ENCODE peak calls at places on chromosome 2, in four cellular contexts. V is neural progenitor cell; D is heart right ventricle; H is naive thymus-derived CD4-positive, alpha-beta T cell. U is an unnamed sample.

GRCh38 chr2:8009010-8009597 is 672.8 kb upstream of the ID2 start:
- DNase-seq in V (no peak), D (no peak), H (no peak), U (no peak)

GRCh38 chr2:205852457-205852856 is 170.2 kb downstream of the NRP2 start:
- DNase-seq in V (no peak), D (peak), H (no peak), U (no peak)

GRCh38 chr2:155846249-155846648 is 486.3 kb downstream of the NR4A2 start:
- DNase-seq in V (no peak), D (no peak), H (no peak), U (no peak)

GRCh38 chr2:88737385-88737784 is 45.9 kb downstream of the RPIA start:
- DNase-seq in V (no peak), D (no peak), H (no peak), U (no peak)

GRCh38 chr2:134372141-134372540 is 118.3 kb downstream of the MGAT5 start:
- DNase-seq in V (no peak), D (no peak), H (no peak), U (no peak)

GRCh38 chr2:64502860-64503259 is 21.3 kb upstream of the AFTPH start:
- DNase-seq in V (no peak), D (no peak), H (no peak), U (no peak)

GRCh38 chr2:200081221-200081620 is 125.8 kb downstream of the MAIP1 start:
- DNase-seq in V (peak), D (no peak), H (no peak), U (no peak)

GRCh38 chr2:95270541-95271081 is 3.6 kb upstream of the PROM2 start:
- DNase-seq in V (no peak), D (no peak), H (no peak), U (no peak)

GRCh38 chr2:207184768-207185167 is 19.0 kb upstream of the KLF7 start:
- DNase-seq in V (no peak), D (no peak), H (no peak), U (no peak)

GRCh38 chr2:178478102-178478441 is 328 bp downstream of the FKBP7 start:
- DNase-seq in V (peak), D (no peak), H (no peak), U (no peak)

GRCh38 chr2:105376789-105377231 is 22.0 kb downstream of the FHL2 start:
- DNase-seq in V (no peak), D (no peak), H (no peak), U (no peak)

GRCh38 chr2:232260075-232260474 is 118.5 kb upstream of the ALPP start:
- DNase-seq in V (no peak), D (peak), H (no peak), U (no peak)

GRCh38 chr2:45595724-45596435 is 15.2 kb downstream of the SRBD1 start:
- DNase-seq in V (no peak), D (peak), H (no peak), U (no peak)
- H3K27ac ChIP-seq in V (no peak), D (no peak), H (no peak), U (no peak)

GRCh38 chr2:21097331-21097730 is 26.4 kb upstream of the TDRD15 start:
- DNase-seq in V (no peak), D (no peak), H (no peak), U (no peak)
- H3K27ac ChIP-seq in V (no peak), D (no peak), H (no peak), U (no peak)

DNA sequence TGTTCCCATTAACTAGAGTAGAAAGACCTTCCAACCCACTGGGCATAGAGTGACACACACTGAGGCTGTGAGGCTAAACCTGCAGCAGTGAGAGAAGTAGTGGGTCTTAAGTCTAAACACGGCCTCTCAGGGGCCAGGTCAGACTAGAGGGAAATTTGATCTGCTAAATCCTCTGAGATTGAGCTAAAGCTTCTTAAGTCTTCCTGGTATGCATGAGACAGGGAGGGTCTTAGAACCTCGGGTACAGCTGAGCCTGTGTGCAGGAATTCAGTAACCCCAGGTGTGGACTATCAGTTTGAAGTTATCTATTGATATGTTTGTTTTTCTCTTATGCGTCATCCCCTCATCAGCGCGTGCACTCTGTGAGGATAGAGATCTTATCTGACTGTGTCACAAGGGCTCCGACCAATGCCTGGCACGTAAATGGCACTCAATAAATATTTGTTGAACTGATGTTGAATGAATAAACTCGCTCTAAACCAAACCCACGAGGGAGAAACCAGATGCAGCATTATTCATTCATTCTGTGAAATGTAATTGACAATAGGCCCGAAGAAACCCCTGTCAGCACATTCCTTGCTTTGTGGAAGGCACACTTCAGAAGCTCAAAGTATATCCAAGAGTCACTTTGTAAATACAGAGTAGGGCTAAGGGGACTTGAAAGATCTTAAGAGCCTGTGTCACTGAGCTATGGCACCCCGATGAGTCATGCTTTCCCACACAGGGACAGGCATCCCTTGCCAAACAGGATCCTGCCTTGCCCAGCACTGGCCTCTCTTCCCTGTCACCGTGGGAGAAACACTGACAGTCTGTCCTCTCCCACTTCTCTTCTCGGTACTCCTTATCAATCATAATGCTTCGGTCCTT is 21.7 kb upstream of the RAB10 start:
- DNase-seq in V (peak), D (peak), H (no peak), U (no peak)
- H3K27ac ChIP-seq in V (peak), D (no peak), H (no peak), U (no peak)

DNA sequence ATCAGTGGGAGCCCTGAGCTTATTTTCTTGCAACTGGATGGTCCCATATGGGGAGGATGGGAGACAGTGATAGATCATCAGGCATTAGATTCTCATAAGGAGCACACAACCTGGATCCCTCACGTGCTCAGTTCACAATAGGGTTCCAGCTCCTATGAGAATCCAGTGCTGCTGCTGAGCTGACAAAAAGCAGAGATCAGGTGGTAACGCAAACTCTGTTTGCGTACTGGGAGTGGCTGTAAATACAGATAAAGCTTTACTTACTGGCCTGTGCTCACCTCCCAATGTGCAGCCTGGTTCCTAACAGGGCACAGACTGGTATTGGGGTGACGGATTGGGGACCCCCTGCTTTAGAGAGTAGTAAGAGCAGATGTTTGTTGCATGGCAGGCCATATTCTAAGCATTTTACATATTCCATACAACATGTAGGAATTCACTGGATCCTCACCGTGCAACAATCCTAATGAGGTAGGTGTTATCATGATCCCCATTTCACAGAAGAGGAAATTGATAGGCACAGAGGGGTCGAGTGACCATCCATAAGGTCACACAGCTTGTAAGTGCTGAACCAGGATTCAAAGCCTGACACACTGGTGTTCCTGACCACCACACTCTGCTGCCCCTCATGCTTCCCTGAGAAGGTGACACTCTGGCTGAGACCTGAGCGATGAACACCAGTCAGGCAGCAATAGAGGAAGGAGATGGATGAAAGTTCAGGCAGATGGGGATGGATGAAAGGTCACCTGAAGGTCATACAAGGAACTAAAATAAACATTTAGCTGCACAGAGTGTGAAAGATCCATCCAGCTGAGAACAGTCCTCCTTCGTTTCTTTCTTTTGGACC is 15.7 kb upstream of the MAT2A start:
- DNase-seq in V (no peak), D (no peak), H (no peak), U (no peak)
- H3K27ac ChIP-seq in V (no peak), D (peak), H (no peak), U (no peak)

GRCh38 chr2:224930990-224931389 is 111.3 kb downstream of the DOCK10 start:
- DNase-seq in V (no peak), D (no peak), H (no peak), U (no peak)
- H3K27ac ChIP-seq in V (no peak), D (no peak), H (peak), U (no peak)

GRCh38 chr2:235052514-235053354 is 100.9 kb downstream of the SH3BP4 start:
- DNase-seq in V (no peak), D (no peak), H (no peak), U (no peak)

GRCh38 chr2:235049069-235049468 is 97.3 kb downstream of the SH3BP4 start:
- DNase-seq in V (no peak), D (no peak), H (no peak), U (no peak)

GRCh38 chr2:235051436-235052260 is 99.8 kb downstream of the SH3BP4 start:
- DNase-seq in V (no peak), D (no peak), H (no peak), U (no peak)

GRCh38 chr2:235049719-235050118 is 97.9 kb downstream of the SH3BP4 start:
- DNase-seq in V (no peak), D (no peak), H (no peak), U (no peak)

DNA sequence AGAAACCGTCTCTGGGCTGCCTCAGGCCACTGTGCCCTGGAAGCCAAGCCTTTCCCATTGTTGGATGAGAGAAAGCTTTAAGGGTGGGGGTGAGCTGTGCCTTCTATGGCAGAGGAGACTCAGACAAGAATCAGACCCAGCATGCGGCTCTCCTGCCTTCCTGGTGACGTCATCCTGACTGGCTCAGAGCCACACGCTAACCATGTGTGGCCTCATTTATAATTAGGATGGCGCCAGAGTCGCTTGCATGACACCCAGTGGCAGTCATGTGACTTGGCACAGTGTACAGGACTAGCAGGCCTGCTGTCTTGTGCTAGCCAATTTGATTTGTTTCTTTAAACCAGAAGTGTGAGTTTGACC is 99.2 kb downstream of the SH3BP4 start:
- DNase-seq in V (peak), D (peak), H (no peak), U (no peak)
- H3K27ac ChIP-seq in V (no peak), D (peak), H (no peak), U (no peak)

GRCh38 chr2:217227794-217228193 is 367.9 kb upstream of the TNP1 start:
- DNase-seq in V (no peak), D (no peak), H (no peak), U (no peak)

GRCh38 chr2:217228732-217229131 is 368.9 kb upstream of the TNP1 start:
- DNase-seq in V (no peak), D (no peak), H (no peak), U (no peak)

GRCh38 chr2:217225596-217225995 is 365.7 kb upstream of the TNP1 start:
- DNase-seq in V (no peak), D (no peak), H (no peak), U (no peak)

GRCh38 chr2:217231724-217232123 is 371.9 kb upstream of the TNP1 start:
- DNase-seq in V (no peak), D (no peak), H (no peak), U (no peak)

DNA sequence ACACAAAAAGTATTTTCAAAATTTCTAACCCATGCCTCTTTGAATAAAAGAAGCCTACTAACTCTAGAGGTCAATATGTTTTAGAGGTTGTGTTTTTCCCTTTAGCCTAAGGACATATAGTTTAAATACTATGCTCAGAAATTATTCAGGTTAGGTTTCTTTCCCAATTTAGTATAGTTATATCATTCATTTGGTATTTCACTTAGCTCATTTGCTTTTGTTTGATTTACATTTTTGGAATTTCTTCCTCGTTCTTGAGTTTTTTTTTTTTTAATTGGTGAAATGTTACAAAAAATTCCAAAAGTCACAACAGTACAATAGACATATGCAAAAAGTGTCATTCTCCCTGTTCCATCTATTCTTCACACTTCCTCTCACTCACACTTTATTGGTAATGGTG is 371.3 kb upstream of the TNP1 start:
- DNase-seq in V (no peak), D (no peak), H (no peak), U (no peak)
- H3K27ac ChIP-seq in V (no peak), D (no peak), H (no peak), U (no peak)